ENCODE peak calls at places on chromosome 13, in seven cellular contexts. W is OCI-LY7; M is foreskin keratinocyte; K is lung; D is CD8-positive, alpha-beta T cell; I is Karpas-422; C is pancreas. X is an unnamed sample.

GRCh38 chr13:23990443-23990842 is 93.1 kb upstream of the C1QTNF9B start:
- DNase-seq in W (no peak), M (no peak), K (no peak), D (no peak), I (no peak), C (no peak), X (no peak)

GRCh38 chr13:40407567-40407966 is 258.9 kb downstream of the FOXO1 start:
- DNase-seq in W (no peak), M (no peak), K (no peak), D (no peak), I (no peak), C (no peak), X (no peak)

GRCh38 chr13:77398825-77399620 is 72.1 kb upstream of the MYCBP2 start:
- DNase-seq in W (no peak), M (no peak), K (no peak), D (no peak), I (no peak), C (no peak), X (no peak)

GRCh38 chr13:48595330-48596127 is 58.2 kb upstream of the CYSLTR2 start:
- DNase-seq in W (peak; percentile 68), M (no peak), K (peak; percentile 40), D (peak; percentile 35), I (peak; percentile 91), C (no peak), X (no peak)

GRCh38 chr13:82847595-82847994 is 1034.7 kb downstream of the SLITRK1 start:
- DNase-seq in W (no peak), M (no peak), K (no peak), D (no peak), I (no peak), C (no peak), X (no peak)

GRCh38 chr13:37076818-37077217 is 17.3 kb upstream of the SUPT20H start:
- DNase-seq in W (no peak), M (no peak), K (no peak), D (no peak), I (no peak), C (no peak), X (no peak)

GRCh38 chr13:59424661-59425060 is 739.1 kb downstream of the DIAPH3 start:
- DNase-seq in W (no peak), M (no peak), K (no peak), D (no peak), I (no peak), C (no peak), X (no peak)

GRCh38 chr13:66940113-66940512 is 290.0 kb downstream of the PCDH9 start:
- DNase-seq in W (no peak), M (no peak), K (no peak), D (no peak), I (no peak), C (no peak), X (no peak)

GRCh38 chr13:65336106-65336603 is 1894.0 kb downstream of the PCDH9 start:
- DNase-seq in W (no peak), M (no peak), K (no peak), D (no peak), I (no peak), C (no peak), X (no peak)

GRCh38 chr13:24233351-24233901 is 72.9 kb downstream of the SPATA13 start:
- DNase-seq in W (no peak), M (no peak), K (no peak), D (no peak), I (no peak), C (no peak), X (no peak)

GRCh38 chr13:24254151-24254810 is 55.1 kb upstream of the C1QTNF9 start:
- DNase-seq in W (no peak), M (no peak), K (peak; percentile 50), D (peak; percentile 52), I (no peak), C (no peak), X (no peak)

GRCh38 chr13:100580045-100580444 is 8.5 kb downstream of the GGACT start:
- DNase-seq in W (no peak), M (no peak), K (no peak), D (no peak), I (no peak), C (no peak), X (no peak)

GRCh38 chr13:51067376-51068125 is 43.5 kb downstream of the C13orf42 start:
- DNase-seq in W (no peak), M (no peak), K (no peak), D (no peak), I (no peak), C (no peak), X (no peak)

GRCh38 chr13:51068501-51068900 is 42.6 kb downstream of the C13orf42 start:
- DNase-seq in W (no peak), M (no peak), K (no peak), D (no peak), I (no peak), C (no peak), X (no peak)

GRCh38 chr13:51065372-51066090 is 45.5 kb downstream of the C13orf42 start:
- DNase-seq in W (no peak), M (no peak), K (no peak), D (no peak), I (no peak), C (no peak), X (no peak)

GRCh38 chr13:51064753-51065152 is 46.3 kb downstream of the C13orf42 start:
- DNase-seq in W (no peak), M (no peak), K (no peak), D (no peak), I (no peak), C (no peak), X (no peak)

DNA sequence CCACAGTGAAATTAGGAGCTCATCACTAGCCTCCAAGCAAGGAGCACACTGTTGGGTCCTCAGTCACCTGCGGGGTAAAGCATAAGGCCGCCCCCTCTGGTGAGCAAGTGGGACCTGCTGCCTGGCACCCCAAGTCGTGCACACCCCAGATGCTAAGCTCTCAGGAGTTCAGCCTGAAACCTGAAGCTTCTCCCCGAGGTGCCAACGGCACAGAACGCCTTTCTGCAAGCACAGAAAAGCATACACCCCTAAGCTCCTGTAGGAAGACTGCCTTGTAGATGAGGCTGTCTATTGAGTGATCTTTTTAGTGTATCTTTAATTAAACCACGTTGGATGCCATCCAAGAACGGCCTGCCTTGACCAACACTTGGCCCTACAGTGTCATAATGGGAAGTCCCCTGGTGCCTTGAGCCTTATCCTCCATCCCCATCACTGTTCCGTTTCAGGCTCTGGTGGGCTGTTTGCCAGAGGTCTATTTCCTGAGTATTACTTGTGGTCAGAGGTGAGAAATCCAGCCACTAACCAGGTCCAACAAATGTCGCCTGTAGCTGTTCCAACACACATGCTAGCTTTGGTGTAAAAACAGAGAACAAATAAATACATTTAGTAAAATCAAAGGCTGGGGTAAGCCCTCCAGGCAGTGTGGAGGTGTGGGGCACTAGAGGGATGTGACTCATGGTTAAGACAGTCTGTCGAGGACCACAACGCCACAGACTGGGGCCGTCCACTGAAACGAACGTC is 44.8 kb downstream of the C13orf42 start:
- DNase-seq in W (peak; percentile 16), M (no peak), K (no peak), D (no peak), I (peak; percentile 58), C (no peak), X (no peak)
- H3K27ac ChIP-seq in W (no peak overlapping the region), M (no peak overlapping the region), K (peak overlapping the region; percentile 27), D (no peak overlapping the region), I (no peak overlapping the region), C (no peak overlapping the region), X (peak overlapping the region; percentile 75)

GRCh38 chr13:92805766-92806165 is 420.8 kb upstream of the GPC6 start:
- DNase-seq in W (no peak), M (no peak), K (no peak), D (no peak), I (no peak), C (no peak), X (no peak)

GRCh38 chr13:92807343-92807742 is 419.3 kb upstream of the GPC6 start:
- DNase-seq in W (no peak), M (no peak), K (no peak), D (no peak), I (no peak), C (no peak), X (no peak)

GRCh38 chr13:92804926-92805325 is 421.7 kb upstream of the GPC6 start:
- DNase-seq in W (no peak), M (no peak), K (no peak), D (no peak), I (no peak), C (no peak), X (no peak)

GRCh38 chr13:92808007-92808406 is 418.6 kb upstream of the GPC6 start:
- DNase-seq in W (no peak), M (no peak), K (no peak), D (no peak), I (no peak), C (no peak), X (no peak)

GRCh38 chr13:92806215-92806614 is 420.4 kb upstream of the GPC6 start:
- DNase-seq in W (peak; percentile 0), M (no peak), K (no peak), D (no peak), I (no peak), C (no peak), X (no peak)
- H3K27ac ChIP-seq in W (no peak overlapping the region), M (no peak overlapping the region), K (no peak overlapping the region), D (no peak overlapping the region), I (no peak overlapping the region), C (peak overlapping the region; percentile 56), X (peak overlapping the region; percentile 66)

DNA sequence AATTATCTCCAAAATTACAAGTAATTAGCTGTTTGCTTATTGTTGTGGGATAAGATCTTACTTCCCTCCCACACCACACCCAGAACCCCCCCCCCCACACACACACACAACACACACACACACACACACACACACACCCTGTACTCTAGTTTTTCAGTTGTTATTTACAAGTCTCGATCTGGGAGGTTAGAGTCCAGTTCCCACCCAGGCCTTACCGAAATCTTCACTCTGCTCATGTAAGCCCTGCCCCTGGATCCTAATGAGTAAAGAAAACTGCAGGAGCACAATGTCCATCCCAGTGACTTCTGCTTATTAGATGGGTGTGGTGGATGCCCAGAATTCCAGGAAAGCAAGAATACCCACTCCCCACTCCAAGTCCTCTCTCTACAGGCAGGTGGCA is 23.0 kb downstream of the STARD13 start:
- DNase-seq in W (no peak), M (no peak), K (no peak), D (no peak), I (no peak), C (no peak), X (no peak)
- H3K27ac ChIP-seq in W (no peak overlapping the region), M (no peak overlapping the region), K (peak overlapping the region; percentile 39), D (no peak overlapping the region), I (no peak overlapping the region), C (no peak overlapping the region), X (peak overlapping the region; percentile 25)

GRCh38 chr13:57672168-57672567 is 40.6 kb downstream of the PCDH17 start:
- DNase-seq in W (no peak), M (no peak), K (no peak), D (no peak), I (no peak), C (no peak), X (no peak)

GRCh38 chr13:57666131-57666530 is 34.6 kb downstream of the PCDH17 start:
- DNase-seq in W (no peak), M (no peak), K (no peak), D (no peak), I (no peak), C (no peak), X (no peak)

GRCh38 chr13:57665471-57665870 is 33.9 kb downstream of the PCDH17 start:
- DNase-seq in W (no peak), M (no peak), K (no peak), D (no peak), I (no peak), C (no peak), X (no peak)

DNA sequence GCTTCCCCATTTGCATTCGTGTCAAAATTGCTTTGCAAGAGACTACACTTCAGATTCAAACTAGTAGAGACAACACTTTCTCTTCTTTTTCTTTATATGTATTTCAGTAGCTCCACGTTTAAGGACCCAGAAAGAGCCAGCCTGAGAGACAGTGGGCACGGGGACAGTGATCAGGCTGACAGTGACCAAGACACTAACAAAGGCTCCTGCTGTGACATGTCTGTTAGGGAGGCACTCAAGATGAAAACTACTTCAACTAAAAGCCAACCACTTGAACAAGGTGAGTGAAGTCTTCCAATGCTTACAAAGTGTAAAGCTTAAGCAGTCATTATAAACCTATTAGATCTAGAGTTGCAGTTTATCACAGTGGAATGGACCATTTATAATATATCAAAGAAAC is 35.0 kb downstream of the PCDH17 start:
- DNase-seq in W (no peak), M (no peak), K (no peak), D (no peak), I (no peak), C (no peak), X (no peak)
- H3K27ac ChIP-seq in W (no peak overlapping the region), M (no peak overlapping the region), K (no peak overlapping the region), D (no peak overlapping the region), I (no peak overlapping the region), C (no peak overlapping the region), X (no peak overlapping the region)

X was measured in spleen.